ENCODE peak calls at places on chromosomes 5 and 9, in seven cellular contexts. S, O, Y, U, T, N and K are unnamed samples.
A peak's percentile ranks its signal among the peaks of the same experiment; 100 is the strongest.

GRCh38 chr9:98892296-98892695 is 51.4 kb upstream of the COL15A1 start:
- DNase-seq in T (no peak), S (no peak), Y (no peak), N (no peak), U (no peak), O (no peak), K (no peak)

GRCh38 chr9:15509931-15510788 is 610 bp downstream of the PSIP1 start:
- DNase-seq in S (peak; percentile 48), N (peak; percentile 74), O (peak; percentile 67), U (peak; percentile 20), T (peak; percentile 85), Y (peak; percentile 6), K (no peak)

GRCh38 chr9:134747951-134748489 is 106.4 kb downstream of the COL5A1 start:
- DNase-seq in O (no peak), N (no peak), T (no peak), S (no peak), U (no peak), Y (no peak), K (no peak)

GRCh38 chr5:89282038-89282831 is 399.3 kb upstream of the MEF2C start:
- DNase-seq in U (no peak), S (no peak), T (no peak), N (no peak), Y (peak; percentile 22), O (no peak), K (no peak)

GRCh38 chr5:42057254-42057690 is 132.2 kb downstream of the FBXO4 start:
- DNase-seq in N (peak; percentile 60), S (peak; percentile 39), T (no peak), Y (peak; percentile 15), U (peak; percentile 56), O (peak; percentile 53), K (no peak)

GRCh38 chr5:138466058-138466899 is 1.0 kb downstream of the EGR1 start:
- DNase-seq in U (peak; percentile 38), O (no peak), T (peak; percentile 78), Y (no peak), N (no peak), S (no peak), K (no peak)

GRCh38 chr9:104074876-104075275 is 19.2 kb upstream of the SMC2 start:
- DNase-seq in T (no peak), U (peak; percentile 84), Y (peak; percentile 47), S (no peak), N (no peak), O (no peak), K (no peak)

GRCh38 chr5:36059571-36060515 is 6.8 kb downstream of the UGT3A2 start:
- DNase-seq in S (no peak), Y (no peak), U (no peak), N (no peak), O (peak; percentile 80), T (no peak), K (no peak)

GRCh38 chr5:10857333-10857723 is 96.3 kb upstream of the DAP start:
- DNase-seq in N (peak; percentile 61), U (no peak), S (no peak), Y (no peak), T (no peak), O (no peak), K (no peak)

GRCh38 chr5:65041296-65042158 is 272.8 kb downstream of the CWC27 start:
- DNase-seq in N (peak; percentile 55), S (no peak), O (no peak), U (peak; percentile 87), Y (no peak), T (no peak), K (no peak)

GRCh38 chr9:20844916-20845315 is 160.9 kb downstream of the FOCAD start:
- DNase-seq in T (no peak), U (peak; percentile 65), O (no peak), S (no peak), N (peak; percentile 42), Y (no peak), K (no peak)

GRCh38 chr5:110918683-110919082 is 152.8 kb upstream of the TSLP start:
- DNase-seq in O (no peak), Y (no peak), U (no peak), N (no peak), S (no peak), T (no peak), K (no peak)

GRCh38 chr5:137997726-137998213 is 35.1 kb downstream of the FAM13B start:
- DNase-seq in S (no peak), O (no peak), N (peak; percentile 68), T (no peak), U (peak; percentile 33), Y (peak; percentile 4), K (no peak)

GRCh38 chr9:133927041-133927440 is 65.1 kb downstream of the VAV2 start:
- DNase-seq in T (no peak), O (no peak), N (no peak), U (no peak), Y (no peak), S (no peak), K (no peak)

DNA sequence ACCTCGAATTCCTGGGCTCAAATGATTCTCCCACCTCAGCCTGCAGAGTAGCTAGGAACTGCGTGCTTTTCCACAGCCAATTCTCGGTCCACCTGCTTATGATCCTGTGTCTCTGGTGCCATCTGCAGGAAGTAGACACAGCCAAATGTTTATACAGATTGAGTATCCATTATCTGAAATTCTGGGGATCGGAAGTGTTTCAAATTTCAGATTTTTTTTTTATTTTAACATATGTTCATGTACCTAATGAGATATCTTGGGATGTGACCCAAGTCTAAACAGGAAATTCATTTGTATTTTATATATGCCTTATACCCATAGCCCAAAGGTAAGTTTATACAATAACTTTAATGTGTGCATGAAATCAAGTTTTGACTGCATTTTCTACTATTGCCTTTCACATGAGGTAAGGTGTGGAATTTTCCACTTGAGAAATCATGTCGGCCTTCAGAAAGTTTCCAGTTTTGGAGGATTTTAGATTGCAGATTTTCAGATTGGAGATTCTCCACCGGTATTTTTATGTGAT is 89.5 kb downstream of the ESM1 start:
- DNase-seq in T (no peak), S (no peak), O (no peak), U (peak; percentile 69), Y (peak; percentile 60), N (peak; percentile 42), K (no peak)
- TF ChIP-seq CTCF in T (peak; percentile 52), S (peak; percentile 12), O (peak; percentile 68), U (peak; percentile 60), Y (peak; percentile 72), N (peak; percentile 30), K (no peak)

DNA sequence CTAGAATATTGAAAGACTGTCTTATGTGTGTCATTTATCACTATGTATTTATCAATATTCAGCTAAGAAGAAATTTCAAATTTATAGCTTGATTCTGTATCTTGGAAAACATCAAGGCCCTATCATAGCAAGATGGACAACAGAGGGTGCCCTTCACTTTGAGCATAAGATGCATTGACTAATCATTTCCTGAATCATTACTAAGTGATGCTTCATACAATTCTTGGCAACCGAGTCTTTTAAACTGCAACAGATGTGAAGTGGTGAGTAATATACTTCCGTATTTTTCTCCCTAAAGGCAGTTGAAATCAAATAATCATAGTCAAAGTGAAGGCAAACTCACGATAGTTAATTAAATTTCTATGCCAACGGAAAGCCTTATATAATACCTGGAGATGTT is 318.6 kb upstream of the RGMB start:
- DNase-seq in O (no peak), U (peak; percentile 98), N (peak; percentile 19), Y (peak; percentile 85), S (no peak), T (no peak), K (no peak)
- TF ChIP-seq CTCF in O (no peak), U (peak; percentile 37), N (no peak), Y (peak; percentile 54), S (no peak), T (no peak), K (no peak)

GRCh38 chr5:169992789-169993188 is 12.5 kb upstream of the INSYN2B start:
- DNase-seq in O (no peak), S (no peak), T (no peak), Y (no peak), U (no peak), N (no peak), K (no peak)
- TF ChIP-seq CTCF in O (no peak), S (no peak), T (no peak), Y (no peak), U (no peak), N (no peak), K (no peak)

DNA sequence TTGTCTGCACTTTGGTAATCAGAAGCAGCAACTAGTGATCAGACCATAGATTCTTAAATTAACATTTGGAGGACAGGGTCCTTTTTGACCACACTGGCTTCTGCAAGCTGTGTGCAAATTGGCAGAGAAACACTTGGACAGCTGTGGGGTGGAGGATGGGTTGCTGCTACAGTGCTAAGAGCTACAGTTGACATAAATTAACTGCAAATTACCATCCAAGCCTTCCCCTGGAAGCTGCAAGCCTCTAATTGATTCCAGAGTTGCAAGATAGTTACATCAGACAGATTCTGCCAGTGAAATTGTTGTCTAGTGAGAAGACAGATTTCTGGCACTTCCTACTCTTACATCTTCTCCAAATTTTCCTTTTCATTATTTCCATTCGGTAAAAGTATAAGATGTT is 517.7 kb downstream of the DIRAS2 start:
- DNase-seq in Y (no peak), S (no peak), T (no peak), N (no peak), U (no peak), O (no peak), K (no peak)
- TF ChIP-seq CTCF in Y (no peak), S (no peak), T (no peak), N (no peak), U (no peak), O (no peak), K (no peak)

GRCh38 chr5:134273642-134274361 is 47.9 kb upstream of the PPP2CA start:
- DNase-seq in O (no peak), Y (no peak), N (no peak), T (no peak), U (no peak), S (no peak), K (no peak)

GRCh38 chr5:134271059-134271458 is 45.2 kb upstream of the PPP2CA start:
- DNase-seq in T (no peak), U (no peak), Y (no peak), N (no peak), O (no peak), S (no peak), K (no peak)

GRCh38 chr5:134281081-134281480 is 55.2 kb upstream of the PPP2CA start:
- DNase-seq in U (no peak), N (no peak), S (no peak), T (no peak), Y (no peak), O (no peak), K (no peak)

GRCh38 chr5:134275822-134276221 is 49.9 kb upstream of the PPP2CA start:
- DNase-seq in N (no peak), O (no peak), Y (no peak), S (no peak), U (no peak), T (no peak), K (no peak)
- TF ChIP-seq CTCF in N (no peak), O (no peak), Y (no peak), S (no peak), U (no peak), T (no peak), K (no peak)

GRCh38 chr5:17206021-17206420 is 11.4 kb upstream of the BASP1 start:
- DNase-seq in Y (no peak), S (no peak), T (no peak), O (no peak), N (no peak), U (no peak), K (no peak)

GRCh38 chr5:17204133-17204489 is 13.3 kb upstream of the BASP1 start:
- DNase-seq in U (no peak), N (no peak), O (no peak), S (no peak), Y (no peak), T (no peak), K (no peak)

GRCh38 chr5:17203329-17204132 is 13.9 kb upstream of the BASP1 start:
- DNase-seq in T (no peak), U (peak; percentile 89), Y (peak; percentile 75), S (no peak), O (peak; percentile 16), N (peak; percentile 72), K (no peak)
- TF ChIP-seq CTCF in T (peak; percentile 76), U (peak; percentile 68), Y (peak; percentile 73), S (peak; percentile 49), O (peak; percentile 72), N (peak; percentile 66), K (no peak)

GRCh38 chr9:6584881-6585597 is 60.5 kb downstream of the GLDC start:
- DNase-seq in U (peak; percentile 64), O (no peak), T (no peak), Y (no peak), S (no peak), N (peak; percentile 64), K (no peak)
- TF ChIP-seq CTCF in U (peak; percentile 23), O (peak; percentile 65), T (peak; percentile 35), Y (peak; percentile 16), S (peak; percentile 65), N (no peak), K (no peak)